ENCODE peak calls at places on chromosome 17, in six cellular contexts. E, V, H, N, D and A are unnamed samples.

GRCh38 chr17:29714146-29714545 is 91.4 kb upstream of the CORO6 start:
- DNase-seq in E (no peak), V (no peak), H (no peak), N (no peak), D (no peak), A (no peak)

GRCh38 chr17:62664336-62665120 is 37.1 kb downstream of the MRC2 start:
- DNase-seq in E (no peak), V (no peak), H (no peak), N (no peak), D (peak), A (no peak)

GRCh38 chr17:979539-980405 is at the start of gene NXN:
- DNase-seq in E (peak), V (peak), H (peak), N (peak), D (peak), A (peak)

GRCh38 chr17:72580321-72581127 is 459.7 kb downstream of the SOX9 start:
- DNase-seq in E (peak), V (no peak), H (no peak), N (no peak), D (no peak), A (no peak)

GRCh38 chr17:35154486-35154885 is 6.9 kb downstream of the UNC45B start:
- DNase-seq in E (no peak), V (no peak), H (no peak), N (no peak), D (no peak), A (no peak)

GRCh38 chr17:62688398-62689140 is 61.1 kb downstream of the MRC2 start:
- DNase-seq in E (no peak), V (no peak), H (no peak), N (no peak), D (no peak), A (no peak)

GRCh38 chr17:261640-262039 is 80.2 kb upstream of the DOC2B start:
- DNase-seq in E (no peak), V (peak), H (no peak), N (no peak), D (no peak), A (no peak)

GRCh38 chr17:79779088-79779529 is 1.2 kb downstream of the CBX2 start:
- DNase-seq in E (no peak), V (no peak), H (no peak), N (no peak), D (peak), A (no peak)

GRCh38 chr17:40960144-40960543 is 6.6 kb downstream of the KRT39 start:
- DNase-seq in E (no peak), V (no peak), H (peak), N (no peak), D (no peak), A (no peak)

GRCh38 chr17:31444026-31444425 is 52.6 kb downstream of the RAB11FIP4 start:
- DNase-seq in E (no peak), V (no peak), H (no peak), N (no peak), D (no peak), A (no peak)

GRCh38 chr17:76432712-76433336 is 20.1 kb downstream of the UBE2O start:
- DNase-seq in E (no peak), V (no peak), H (peak), N (no peak), D (no peak), A (no peak)

GRCh38 chr17:77462101-77462500 is 321.3 kb downstream of the SEC14L1 start:
- DNase-seq in E (no peak), V (no peak), H (no peak), N (no peak), D (no peak), A (no peak)

GRCh38 chr17:77400445-77400870 is 259.7 kb downstream of the SEC14L1 start:
- DNase-seq in E (no peak), V (no peak), H (no peak), N (peak), D (no peak), A (no peak)

GRCh38 chr17:8997994-8998628 is 23.2 kb upstream of the NTN1 start:
- DNase-seq in E (peak), V (no peak), H (peak), N (peak), D (peak), A (peak)

GRCh38 chr17:58401287-58401686 is 16.0 kb downstream of the RNF43 start:
- DNase-seq in E (peak), V (no peak), H (no peak), N (no peak), D (no peak), A (no peak)

DNA sequence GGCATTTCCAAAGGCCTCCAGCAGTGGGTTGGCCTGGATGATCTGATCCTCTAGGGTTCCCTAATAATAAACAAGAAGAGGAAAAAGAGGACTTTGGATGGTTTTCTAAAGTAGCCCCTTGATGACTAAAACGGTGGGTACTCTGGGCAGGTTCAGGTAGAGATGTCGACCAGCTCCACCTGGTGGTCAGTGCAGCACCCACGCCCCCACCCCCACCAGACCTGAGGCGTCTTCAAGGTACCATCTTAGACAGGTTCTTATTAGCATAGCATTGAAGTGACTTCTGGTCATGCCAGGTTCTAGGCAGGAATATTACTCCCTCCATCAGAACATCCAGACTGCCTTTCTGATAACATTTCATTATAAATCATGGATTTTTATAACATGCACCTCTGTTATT is 15.0 kb downstream of the MYH13 start:
- DNase-seq in E (peak), V (no peak), H (no peak), N (peak), D (no peak), A (no peak)
- TF ChIP-seq CTCF in E (no peak), V (peak), H (peak), N (peak), D (peak), A (peak)

GRCh38 chr17:81371910-81372760 is 23.1 kb upstream of the BAHCC1 start:
- DNase-seq in E (no peak), V (peak), H (peak), N (peak), D (no peak), A (no peak)
- TF ChIP-seq CTCF in E (no peak), V (no peak), H (peak), N (no peak), D (peak), A (peak)

GRCh38 chr17:74212913-74213791 is at the start of gene TTYH2:
- DNase-seq in E (peak), V (peak), H (peak), N (peak), D (peak), A (peak)
- TF ChIP-seq CTCF in E (no peak), V (no peak), H (peak), N (no peak), D (peak), A (peak)

GRCh38 chr17:64497565-64498035 is 746 bp upstream of the POLG2 start:
- DNase-seq in E (no peak), V (no peak), H (no peak), N (no peak), D (no peak), A (no peak)
- TF ChIP-seq CTCF in E (no peak), V (no peak), H (no peak), N (peak), D (no peak), A (no peak)

GRCh38 chr17:28404812-28405570 is 1.0 kb downstream of the SLC46A1 start:
- DNase-seq in E (no peak), V (no peak), H (no peak), N (no peak), D (peak), A (no peak)
- TF ChIP-seq CTCF in E (no peak), V (no peak), H (no peak), N (no peak), D (no peak), A (peak)

DNA sequence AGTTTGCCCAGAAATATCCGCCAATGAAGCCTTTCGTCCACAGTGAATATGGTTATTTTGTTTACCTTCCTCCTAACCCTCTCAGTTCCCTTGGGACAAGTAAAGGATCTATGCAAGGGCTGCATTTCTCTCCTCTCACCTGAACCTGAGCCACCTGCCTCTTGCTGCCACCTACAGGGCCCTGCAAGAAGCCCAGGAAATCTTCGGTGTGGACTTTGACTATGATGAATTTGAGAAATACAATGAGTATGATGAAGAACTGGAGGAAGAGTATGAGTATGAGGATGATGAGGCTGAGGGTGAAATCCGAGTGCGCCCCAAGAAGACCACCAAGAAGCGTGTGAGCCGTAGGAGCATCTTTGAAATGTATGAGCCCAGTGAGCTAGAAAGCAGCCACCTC is 14.0 kb downstream of the SUPT6H start:
- DNase-seq in E (peak), V (no peak), H (no peak), N (no peak), D (no peak), A (no peak)
- TF ChIP-seq CTCF in E (no peak), V (no peak), H (peak), N (peak), D (peak), A (peak)

GRCh38 chr17:78769200-78769773 is 12.8 kb downstream of the CYTH1 start:
- DNase-seq in E (no peak), V (no peak), H (no peak), N (no peak), D (no peak), A (no peak)
- TF ChIP-seq CTCF in E (no peak), V (no peak), H (no peak), N (no peak), D (peak), A (no peak)

GRCh38 chr17:50381920-50382319 is 8.9 kb downstream of the EME1 start:
- DNase-seq in E (no peak), V (no peak), H (no peak), N (no peak), D (no peak), A (no peak)

GRCh38 chr17:50382931-50383330 is 9.9 kb downstream of the EME1 start:
- DNase-seq in E (no peak), V (no peak), H (no peak), N (no peak), D (no peak), A (no peak)

GRCh38 chr17:50381260-50381815 is 8.3 kb downstream of the EME1 start:
- DNase-seq in E (no peak), V (no peak), H (no peak), N (no peak), D (no peak), A (no peak)

GRCh38 chr17:50379733-50380132 is 6.7 kb downstream of the EME1 start:
- DNase-seq in E (no peak), V (no peak), H (no peak), N (no peak), D (no peak), A (no peak)

GRCh38 chr17:50380369-50381259 is 7.6 kb downstream of the EME1 start:
- DNase-seq in E (no peak), V (no peak), H (no peak), N (no peak), D (no peak), A (no peak)
- TF ChIP-seq CTCF in E (no peak), V (no peak), H (peak), N (no peak), D (no peak), A (no peak)

DNA sequence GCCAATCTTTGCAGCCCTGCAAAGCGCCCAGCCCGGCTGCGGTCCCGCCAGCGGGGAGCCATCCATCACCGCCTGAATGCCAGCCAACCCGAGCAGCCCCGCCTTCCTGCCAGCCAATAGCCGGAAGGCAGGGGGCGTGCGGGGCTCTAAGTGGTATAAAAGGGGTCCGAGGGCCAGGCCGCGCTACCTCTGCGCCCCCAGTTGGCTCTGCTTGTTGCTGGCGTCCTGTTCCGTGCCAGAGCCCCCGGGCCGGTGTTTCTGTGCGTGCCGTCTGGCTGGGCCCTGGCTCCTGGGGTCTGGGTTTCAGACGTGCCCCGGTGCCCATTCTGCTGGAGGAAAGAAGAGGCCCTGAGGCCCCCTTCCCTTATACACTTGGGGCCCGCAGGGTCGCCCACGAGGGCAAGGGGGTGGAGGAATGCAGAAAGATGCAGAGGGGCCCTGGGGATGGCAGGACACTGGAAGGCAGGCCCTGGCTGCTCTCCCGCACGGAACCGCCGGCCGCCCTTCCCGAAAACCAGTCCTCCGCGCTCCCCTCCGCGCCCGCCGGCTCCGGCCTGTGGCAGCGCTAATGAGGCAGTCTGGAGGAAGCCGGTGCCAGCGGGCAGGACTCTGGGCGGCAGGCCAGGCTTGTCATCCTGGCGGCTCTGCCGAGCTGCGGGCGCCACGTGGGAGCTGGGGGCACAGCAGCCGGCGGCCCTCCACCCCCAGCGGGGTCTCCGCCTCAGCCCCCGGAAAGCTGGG is 14.0 kb downstream of the COPZ2 start:
- DNase-seq in E (peak), V (peak), H (peak), N (peak), D (peak), A (peak)
- TF ChIP-seq CTCF in E (peak), V (no peak), H (no peak), N (no peak), D (peak), A (peak)

GRCh38 chr17:68343976-68344375 is 52.7 kb downstream of the ARSG start:
- DNase-seq in E (no peak), V (no peak), H (no peak), N (no peak), D (no peak), A (no peak)
- TF ChIP-seq CTCF in E (no peak), V (no peak), H (no peak), N (no peak), D (no peak), A (no peak)